ENCODE peak calls at places on chromosome 7, in four cellular contexts. Z is neural progenitor cell, H is psoas muscle, D is HFF-Myc. U is an unnamed sample.

GRCh38 chr7:46072722-46073121 is 151.7 kb upstream of the IGFBP3 start:
- DNase-seq in Z (no peak), H (no peak), D (no peak), U (no peak)

GRCh38 chr7:101733713-101734475 is 83.5 kb upstream of the CUX1 start:
- DNase-seq in Z (peak; percentile 84), H (peak; percentile 49), D (no peak), U (peak; percentile 50)

GRCh38 chr7:106593028-106593417 is 67.9 kb downstream of the CCDC71L start:
- DNase-seq in Z (no peak), H (no peak), D (no peak), U (no peak)

GRCh38 chr7:71721742-71722141 is 589.8 kb downstream of the GALNT17 start:
- DNase-seq in Z (no peak), H (no peak), D (no peak), U (no peak)

GRCh38 chr7:76077435-76077834 is 29.5 kb downstream of the MDH2 start:
- DNase-seq in Z (no peak), H (no peak), D (no peak), U (no peak)

GRCh38 chr7:133217805-133218204 is 35.1 kb upstream of the EXOC4 start:
- DNase-seq in Z (no peak), H (no peak), D (no peak), U (no peak)

GRCh38 chr7:79227035-79227434 is 226.4 kb downstream of the MAGI2 start:
- DNase-seq in Z (no peak), H (no peak), D (no peak), U (no peak)

GRCh38 chr7:46844486-46844885 is 737.4 kb downstream of the TNS3 start:
- DNase-seq in Z (no peak), H (no peak), D (no peak), U (no peak)

GRCh38 chr7:27466703-27467102 is 196.0 kb downstream of the HIBADH start:
- DNase-seq in Z (no peak), H (no peak), D (no peak), U (no peak)

GRCh38 chr7:98922392-98923107 is 44.2 kb downstream of the TRRAP start:
- DNase-seq in Z (no peak), H (no peak), D (no peak), U (peak; percentile 23)

GRCh38 chr7:158495780-158496179 is 91.8 kb downstream of the PTPRN2 start:
- DNase-seq in Z (peak; percentile 80), H (no peak), D (no peak), U (no peak)

GRCh38 chr7:114481995-114482394 is 67.4 kb downstream of the FOXP2 start:
- DNase-seq in Z (no peak), H (no peak), D (no peak), U (no peak)

GRCh38 chr7:22372863-22373262 is 15.9 kb upstream of the RAPGEF5 start:
- DNase-seq in Z (no peak), H (no peak), D (no peak), U (peak; percentile 64)

GRCh38 chr7:93574269-93574645 is 267 bp downstream of the CALCR start:
- DNase-seq in Z (peak; percentile 51), H (no peak), D (no peak), U (no peak)

GRCh38 chr7:142445019-142445686 is 187.3 kb upstream of the PRSS58 start:
- DNase-seq in Z (peak; percentile 73), H (no peak), D (no peak), U (no peak)

GRCh38 chr7:17408245-17408903 is 109.9 kb downstream of the AHR start:
- DNase-seq in Z (no peak), H (peak; percentile 35), D (peak; percentile 75), U (peak; percentile 33)

GRCh38 chr7:84022686-84023308 is 171.8 kb downstream of the SEMA3A start:
- DNase-seq in Z (no peak), H (no peak), D (no peak), U (no peak)

GRCh38 chr7:39154815-39155214 is 177.1 kb downstream of the POU6F2 start:
- DNase-seq in Z (no peak), H (no peak), D (no peak), U (no peak)

GRCh38 chr7:96407427-96407826 is 85.5 kb upstream of the SLC25A13 start:
- DNase-seq in Z (no peak), H (no peak), D (no peak), U (no peak)

GRCh38 chr7:154345093-154345492 is 292.9 kb downstream of the DPP6 start:
- DNase-seq in Z (no peak), H (no peak), D (no peak), U (no peak)

GRCh38 chr7:33692956-33693355 is 212.4 kb upstream of the BMPER start:
- DNase-seq in Z (no peak), H (no peak), D (peak; percentile 67), U (no peak)

GRCh38 chr7:100444311-100445278 is 8.3 kb upstream of the PPP1R35 start:
- DNase-seq in Z (no peak), H (no peak), D (peak; percentile 48), U (no peak)

GRCh38 chr7:55140221-55140980 is 121.6 kb downstream of the EGFR start:
- DNase-seq in Z (no peak), H (no peak), D (no peak), U (no peak)

GRCh38 chr7:111083423-111083822 is 7.5 kb upstream of the LRRN3 start:
- DNase-seq in Z (no peak), H (no peak), D (peak; percentile 70), U (no peak)

GRCh38 chr7:155506854-155507337 is 39.5 kb downstream of the CNPY1 start:
- DNase-seq in Z (peak; percentile 82), H (no peak), D (no peak), U (no peak)

GRCh38 chr7:5693529-5693928 is 87.9 kb downstream of the RNF216 start:
- DNase-seq in Z (no peak), H (no peak), D (no peak), U (no peak)

GRCh38 chr7:80087768-80088170 is 46.9 kb upstream of the GNAI1 start:
- DNase-seq in Z (no peak), H (no peak), D (no peak), U (no peak)

GRCh38 chr7:98831641-98832221 is 38.1 kb downstream of the TMEM130 start:
- DNase-seq in Z (peak; percentile 55), H (no peak), D (no peak), U (peak; percentile 68)

GRCh38 chr7:141053626-141054025 is 20.2 kb upstream of the TMEM178B start:
- DNase-seq in Z (no peak), H (no peak), D (no peak), U (no peak)

GRCh38 chr7:4842302-4843064 is 19.3 kb downstream of the PAPOLB start:
- DNase-seq in Z (no peak), H (no peak), D (no peak), U (no peak)

GRCh38 chr7:78568690-78569089 is 770.1 kb downstream of the PHTF2 start:
- DNase-seq in Z (no peak), H (no peak), D (no peak), U (no peak)

GRCh38 chr7:149865437-149865836 is 8.3 kb upstream of the ATP6V0E2 start:
- DNase-seq in Z (no peak), H (no peak), D (no peak), U (no peak)

DNA sequence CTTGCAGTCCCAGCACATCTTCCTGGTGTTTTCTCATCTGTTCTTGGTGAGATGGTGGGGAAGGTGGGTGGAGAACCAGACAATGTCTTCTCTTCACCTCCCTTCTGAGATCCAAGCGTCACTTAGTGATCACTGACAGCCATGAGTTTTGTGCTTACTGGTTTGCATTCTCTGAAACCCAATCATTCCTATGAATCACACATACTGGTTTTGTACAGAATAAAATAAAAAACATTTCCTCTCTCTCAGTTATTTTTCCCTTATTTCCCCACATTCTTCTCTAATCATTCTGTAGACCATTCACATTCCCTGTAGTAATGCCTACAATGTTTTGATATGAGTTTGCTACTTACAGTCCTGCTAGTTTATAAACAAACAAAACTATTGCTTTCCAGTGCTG is 143.8 kb upstream of the SLC13A1 start:
- DNase-seq in Z (no peak), H (no peak), D (no peak), U (no peak)
- H3K4me3 ChIP-seq in Z (no peak overlapping the region), H (no peak overlapping the region), D (no peak overlapping the region), U (no peak overlapping the region)

GRCh38 chr7:124698964-124699363 is 66.6 kb downstream of the GPR37 start:
- DNase-seq in Z (no peak), H (no peak), D (no peak), U (no peak)
- TF ChIP-seq CTCF in Z (no peak), H (no peak), D (no peak), U (no peak)

DNA sequence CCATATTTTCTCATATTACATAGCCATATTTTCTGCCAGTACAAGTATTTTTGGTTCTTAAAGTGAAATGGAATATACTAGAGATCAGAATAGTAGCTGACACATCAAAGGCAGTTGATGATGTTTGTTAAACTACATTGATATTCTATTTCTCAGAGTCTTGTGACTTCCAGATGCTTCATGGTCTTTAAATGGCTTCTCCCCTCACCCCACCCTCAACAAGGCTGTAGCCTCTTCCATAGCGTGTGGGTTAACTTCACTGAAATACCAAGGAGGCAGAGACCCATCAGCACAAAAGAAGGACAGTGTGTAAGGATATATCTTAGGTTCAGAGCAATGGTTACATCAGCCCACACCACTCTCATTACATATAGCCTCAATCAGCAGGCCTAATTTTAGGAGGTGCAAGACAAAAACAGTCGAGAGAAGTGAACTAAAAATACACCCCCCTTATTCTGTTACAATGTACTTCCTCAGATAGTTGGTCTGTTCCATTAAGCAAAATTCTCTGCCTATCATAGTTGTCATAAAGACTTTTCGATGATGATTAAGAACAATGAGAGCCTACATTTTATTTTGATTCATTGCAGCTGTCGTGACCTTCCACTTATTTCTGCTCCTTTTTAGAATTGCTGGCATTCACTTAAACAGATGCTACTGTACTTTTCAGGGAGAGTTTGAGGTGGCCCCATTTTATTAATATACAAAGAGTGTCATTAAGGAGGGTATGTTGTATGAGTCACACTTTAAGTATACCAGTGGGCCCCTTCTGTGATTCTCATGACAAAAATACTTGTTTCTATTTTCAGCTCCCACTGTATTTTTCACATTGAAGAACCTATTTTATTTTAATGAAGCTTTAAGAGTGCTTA is 52.0 kb downstream of the WIPF3 start:
- DNase-seq in Z (no peak), H (no peak), D (no peak), U (no peak)
- H3K4me3 ChIP-seq in Z (no peak overlapping the region), H (peak overlapping the region; percentile 32), D (no peak overlapping the region), U (no peak overlapping the region)

DNA sequence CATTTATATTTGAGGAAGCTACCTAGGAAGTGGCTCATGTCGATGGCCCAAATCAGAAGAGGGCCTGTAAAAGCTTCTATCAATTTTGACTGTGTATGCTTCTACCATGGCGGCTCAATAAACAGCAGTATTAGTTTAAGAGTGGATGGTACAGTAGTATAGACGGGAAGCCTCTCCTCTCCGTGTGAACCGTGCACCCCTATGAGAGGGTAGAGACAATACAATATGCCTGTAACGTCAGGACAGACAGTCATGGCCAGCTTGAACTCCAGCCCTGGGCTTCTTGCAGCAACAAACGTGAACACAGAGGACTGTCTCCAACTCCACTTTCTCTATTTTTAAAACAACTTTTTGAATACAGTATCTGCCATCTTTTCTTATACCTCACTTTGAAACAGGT is 7.7 kb downstream of the IKZF1 start:
- DNase-seq in Z (no peak), H (no peak), D (no peak), U (no peak)
- TF ChIP-seq CTCF in Z (no peak), H (no peak), D (no peak), U (no peak)